ENCODE peak calls at places on chromosomes 13 and 19, in seven cellular contexts. X is endothelial cell, R is left colon, N is C1 segment of cervical spinal cord, Y is cerebellum, I is heart left ventricle, M is NCI-H2107. Q is an unnamed sample.

GRCh38 chr19:2385053-2385721 is 25.1 kb downstream of the TMPRSS9 start:
- DNase-seq in Y (no peak), N (no peak), I (no peak), M (peak; percentile 35), X (peak; percentile 14), R (peak; percentile 74), Q (peak; percentile 80)

GRCh38 chr13:31050486-31051400 is 111.0 kb downstream of the HSPH1 start:
- DNase-seq in X (no peak), M (no peak), N (no peak), R (no peak), I (no peak), Y (no peak), Q (no peak)

GRCh38 chr19:29687244-29687896 is 22.1 kb downstream of the PLEKHF1 start:
- DNase-seq in X (no peak), N (no peak), M (no peak), R (no peak), I (no peak), Y (no peak), Q (peak; percentile 94)

GRCh38 chr13:64540468-64540867 is 2689.7 kb downstream of the PCDH9 start:
- DNase-seq in X (no peak), Y (no peak), I (no peak), R (no peak), N (no peak), M (no peak), Q (no peak)

GRCh38 chr13:113997845-113998751 is 24.2 kb upstream of the C13orf46 start:
- DNase-seq in I (peak; percentile 50), R (no peak), N (no peak), M (no peak), X (no peak), Y (no peak), Q (no peak)

GRCh38 chr19:46210634-46211033 is 18.9 kb upstream of the IGFL1 start:
- DNase-seq in X (no peak), N (no peak), Y (no peak), R (no peak), M (no peak), I (no peak), Q (no peak)

GRCh38 chr13:114065926-114066774 is 66.3 kb downstream of the RASA3 start:
- DNase-seq in X (no peak), Y (no peak), R (no peak), M (no peak), I (no peak), N (no peak), Q (no peak)

GRCh38 chr19:51607920-51608562 is 22.2 kb downstream of the SIGLEC5 start:
- DNase-seq in X (peak; percentile 97), I (peak; percentile 80), M (no peak), Y (no peak), R (peak; percentile 71), N (peak; percentile 60), Q (peak; percentile 64)

GRCh38 chr19:45782820-45783785 is 813 bp upstream of the DMPK start:
- DNase-seq in M (no peak), I (peak; percentile 85), N (peak; percentile 10), R (peak; percentile 67), Y (no peak), X (no peak), Q (peak; percentile 73)

Q was measured in NCI-H226.